ENCODE peak calls at places on chromosomes 11 and 22, in ten cellular contexts. G, K, O, J, V, R, Y, N, W and F are unnamed samples.

GRCh38 chr22:30806391-30806861 is 111.8 kb downstream of the OSBP2 start:
- DNase-seq in R (no peak), G (no peak), N (no peak), J (no peak), K (no peak), V (no peak), Y (peak), W (no peak), O (no peak), F (no peak)

GRCh38 chr22:35150163-35151107 is 84.5 kb downstream of the ISX start:
- DNase-seq in O (peak), G (no peak), J (peak), W (no peak), V (peak), N (no peak), R (no peak), K (peak), Y (peak), F (peak)

GRCh38 chr11:28107331-28107725 is 628 bp downstream of the KIF18A start:
- DNase-seq in W (no peak), O (no peak), J (no peak), V (no peak), N (no peak), R (no peak), K (no peak), Y (no peak), G (no peak), F (no peak)

GRCh38 chr22:40588726-40589125 is 47.8 kb downstream of the MRTFA start:
- DNase-seq in K (no peak), O (no peak), J (no peak), N (no peak), V (no peak), W (no peak), R (no peak), Y (no peak), G (no peak), F (no peak)

GRCh38 chr11:119594639-119595249 is 134.3 kb downstream of the NECTIN1 start:
- DNase-seq in W (peak), Y (peak), J (no peak), V (no peak), K (no peak), G (no peak), N (peak), R (no peak), O (no peak), F (no peak)

GRCh38 chr11:14687456-14687855 is 43.9 kb downstream of the PDE3B start:
- DNase-seq in N (no peak), J (no peak), V (no peak), W (no peak), G (no peak), O (no peak), Y (no peak), K (no peak), R (no peak), F (no peak)

GRCh38 chr11:93494341-93494740 is 48.9 kb downstream of the SMCO4 start:
- DNase-seq in J (no peak), K (no peak), V (no peak), G (no peak), O (no peak), N (peak), W (no peak), R (no peak), Y (peak), F (no peak)

GRCh38 chr22:40499187-40499753 is 128.9 kb downstream of the SGSM3 start:
- DNase-seq in O (no peak), W (peak), R (no peak), N (peak), K (no peak), Y (peak), J (peak), G (no peak), V (no peak), F (no peak)

GRCh38 chr22:47435826-47436225 is 673.4 kb downstream of the TBC1D22A start:
- DNase-seq in V (no peak), W (no peak), J (no peak), N (no peak), R (no peak), O (no peak), K (no peak), Y (no peak), G (no peak), F (no peak)

GRCh38 chr11:57500926-57501325 is 14.6 kb downstream of the SLC43A1 start:
- DNase-seq in W (no peak), N (no peak), G (no peak), O (no peak), V (no peak), K (no peak), Y (no peak), R (no peak), J (no peak), F (no peak)

GRCh38 chr11:117095301-117096139 is 2.7 kb downstream of the SIK3 start:
- DNase-seq in N (no peak), J (no peak), G (peak), K (no peak), W (no peak), Y (no peak), O (no peak), R (no peak), V (no peak), F (no peak)

GRCh38 chr11:14112721-14113120 is 150.2 kb downstream of the SPON1 start:
- DNase-seq in O (no peak), G (no peak), J (no peak), W (no peak), V (no peak), R (no peak), N (no peak), Y (no peak), K (no peak), F (no peak)